ENCODE peak calls at places on chromosomes 13 and 19, in nine cellular contexts. S is NCI-H1694 treated with DMSO at 0.1 percent for 48 hours; O is activated naive CD4-positive, alpha-beta T cell treated with Interleukin-2 at 50 U/mL for 16 hours; T is iPS-NIHi11; R is neural crest cell; D is tibial nerve; P is activated CD4-positive, CD25-positive, alpha-beta regulatory T cell treated with anti-CD3 and anti-CD28 coated beads, Interleukin-2, amount 50 U/mL, for 16 hours; I is iris pigment epithelial cell; K is foreskin fibroblast. B is an unnamed sample.

GRCh38 chr13:95462801-95463200 is 89.7 kb upstream of the CLDN10 start:
- DNase-seq in I (no peak), R (no peak), D (no peak), S (no peak), P (no peak), T (no peak), K (no peak), O (no peak), B (no peak)

GRCh38 chr13:29849071-29849541 is 1.3 kb downstream of the UBL3 start:
- DNase-seq in T (no peak), O (peak; percentile 37), D (peak; percentile 46), S (no peak), P (no peak), K (no peak), R (no peak), I (peak; percentile 18), B (no peak)

GRCh38 chr13:82356667-82357066 is 1525.6 kb downstream of the SLITRK1 start:
- DNase-seq in R (no peak), O (no peak), P (no peak), T (no peak), D (no peak), S (no peak), I (no peak), K (no peak), B (no peak)

GRCh38 chr19:31516756-31517155 is 167.5 kb upstream of the TSHZ3 start:
- DNase-seq in O (no peak), T (no peak), P (no peak), D (no peak), K (no peak), R (no peak), I (no peak), S (no peak), B (no peak)

GRCh38 chr19:45276284-45276687 is 25.2 kb downstream of the MARK4 start:
- DNase-seq in O (no peak), K (no peak), R (no peak), T (no peak), D (no peak), P (no peak), I (peak; percentile 55), S (peak; percentile 84), B (peak; percentile 90)

GRCh38 chr13:99376132-99376531 is 68.9 kb upstream of the GPR183 start:
- DNase-seq in I (no peak), D (peak; percentile 33), K (no peak), R (no peak), T (no peak), O (no peak), S (no peak), P (no peak), B (no peak)

GRCh38 chr13:42836930-42837329 is 55.5 kb downstream of the FAM216B start:
- DNase-seq in S (no peak), I (peak; percentile 82), D (no peak), O (no peak), P (no peak), K (peak; percentile 74), T (no peak), R (no peak), B (peak; percentile 72)

GRCh38 chr13:99356216-99357089 is 49.3 kb upstream of the GPR183 start:
- DNase-seq in K (no peak), T (no peak), I (peak; percentile 94), R (no peak), O (peak; percentile 33), P (peak; percentile 43), D (peak; percentile 30), S (no peak), B (no peak)

GRCh38 chr19:19067276-19068072 is 3.7 kb downstream of the SLC25A42 start:
- DNase-seq in S (peak; percentile 41), P (no peak), T (no peak), D (no peak), I (no peak), K (no peak), R (no peak), O (no peak), B (no peak)

GRCh38 chr13:28059214-28059613 is 41.2 kb downstream of the FLT3 start:
- DNase-seq in O (peak; percentile 38), P (no peak), S (peak; percentile 4), I (peak; percentile 30), K (peak; percentile 3), R (peak; percentile 9), D (peak; percentile 23), T (peak; percentile 73), B (no peak)

GRCh38 chr19:11281336-11282049 is 14.5 kb upstream of the TSPAN16 start:
- DNase-seq in T (no peak), O (no peak), K (no peak), I (no peak), D (no peak), R (no peak), P (no peak), S (no peak), B (no peak)

GRCh38 chr19:9937001-9937411 is 691 bp upstream of the OLFM2 start:
- DNase-seq in R (no peak), O (no peak), D (no peak), S (no peak), P (no peak), I (no peak), K (no peak), T (peak; percentile 32), B (no peak)

GRCh38 chr19:17488593-17489391 is 18.5 kb downstream of the SLC27A1 start:
- DNase-seq in R (peak; percentile 57), S (no peak), I (peak; percentile 54), P (peak; percentile 39), T (peak; percentile 89), D (no peak), K (no peak), O (peak; percentile 77), B (no peak)

GRCh38 chr19:5539431-5539833 is 28.3 kb downstream of the TINCR start:
- DNase-seq in T (peak; percentile 61), I (no peak), R (peak; percentile 52), D (no peak), S (no peak), P (no peak), O (no peak), K (no peak), B (no peak)

GRCh38 chr19:33725567-33725966 is 71.1 kb upstream of the KCTD15 start:
- DNase-seq in O (no peak), S (no peak), I (no peak), D (no peak), T (no peak), R (no peak), P (no peak), K (no peak), B (no peak)

GRCh38 chr19:15587663-15588062 is 27.4 kb upstream of the CYP4F8 start:
- DNase-seq in D (peak; percentile 45), K (no peak), O (no peak), R (no peak), T (no peak), S (no peak), I (no peak), P (no peak), B (no peak)

GRCh38 chr19:18300930-18301717 is 19.7 kb upstream of the JUND start:
- DNase-seq in I (peak; percentile 59), K (peak; percentile 78), P (no peak), S (no peak), D (peak; percentile 63), R (no peak), O (no peak), T (peak; percentile 52), B (no peak)

GRCh38 chr19:16599655-16600346 is 27.6 kb upstream of the SLC35E1 start:
- DNase-seq in T (no peak), O (no peak), K (no peak), R (no peak), D (no peak), S (no peak), I (no peak), P (no peak), B (no peak)

GRCh38 chr19:8503506-8503905 is 1.1 kb upstream of the PRAM1 start:
- DNase-seq in D (no peak), R (no peak), O (no peak), T (no peak), P (no peak), K (no peak), S (no peak), I (no peak), B (no peak)

GRCh38 chr19:7716762-7717161 is 14.8 kb upstream of the FCER2 start:
- DNase-seq in I (no peak), P (no peak), T (no peak), R (no peak), O (no peak), K (no peak), S (no peak), D (no peak), B (no peak)

GRCh38 chr19:13990085-13990484 is 16.0 kb downstream of the RFX1 start:
- DNase-seq in D (no peak), S (no peak), R (no peak), T (no peak), O (no peak), K (no peak), P (no peak), I (no peak), B (no peak)

GRCh38 chr13:73958657-73959397 is 175.4 kb downstream of the KLF12 start:
- DNase-seq in R (no peak), D (no peak), I (no peak), O (no peak), S (no peak), K (no peak), T (no peak), P (no peak), B (no peak)

GRCh38 chr13:70310720-70311119 is 202.5 kb upstream of the KLHL1 start:
- DNase-seq in S (peak; percentile 3), I (peak; percentile 61), R (peak; percentile 24), D (no peak), K (no peak), T (peak; percentile 44), O (no peak), P (no peak), B (no peak)

GRCh38 chr13:107211073-107211472 is 643.1 kb upstream of the ARGLU1 start:
- DNase-seq in D (peak; percentile 89), P (peak; percentile 4), I (peak; percentile 97), O (peak; percentile 32), K (peak; percentile 26), T (peak; percentile 62), S (peak; percentile 84), R (peak; percentile 79), B (peak; percentile 95)

GRCh38 chr13:28679628-28680027 is 20.7 kb downstream of the POMP start:
- DNase-seq in S (peak; percentile 2), K (no peak), P (no peak), I (peak; percentile 32), D (no peak), T (no peak), R (no peak), O (no peak), B (no peak)

GRCh38 chr19:35030257-35031071 is at the start of gene SCN1B:
- DNase-seq in D (no peak), R (peak; percentile 38), S (no peak), T (peak; percentile 91), O (peak; percentile 73), I (peak; percentile 79), K (peak; percentile 67), P (no peak), B (no peak)

GRCh38 chr13:97258801-97259200 is 36.7 kb downstream of the MBNL2 start:
- DNase-seq in K (no peak), I (peak; percentile 80), P (no peak), O (no peak), S (no peak), D (no peak), R (no peak), T (no peak), B (no peak)

GRCh38 chr19:17617807-17618192 is 62.4 kb downstream of the COLGALT1 start:
- DNase-seq in D (no peak), T (no peak), K (no peak), O (no peak), S (no peak), I (no peak), R (no peak), P (no peak), B (no peak)

GRCh38 chr19:1429750-1430149 is 8.4 kb upstream of the RPS15 start:
- DNase-seq in T (no peak), I (no peak), R (no peak), S (no peak), D (no peak), K (no peak), P (no peak), O (no peak), B (no peak)

GRCh38 chr19:48206402-48207093 is 36.1 kb downstream of the ZSWIM9 start:
- DNase-seq in P (no peak), D (no peak), K (no peak), T (no peak), I (no peak), S (no peak), O (no peak), R (no peak), B (peak; percentile 97)

GRCh38 chr13:73825143-73825542 is 309.1 kb downstream of the KLF12 start:
- DNase-seq in O (no peak), R (no peak), T (no peak), D (no peak), K (no peak), I (no peak), S (no peak), P (no peak), B (no peak)

B was measured in DMS79.